ENCODE peak calls at places on chromosomes 3 and 15, in ten cellular contexts. K is GM12878, X is sigmoid colon, G is A549, A is esophagus muscularis mucosa, C is stomach, Z is suprapubic skin, S is upper lobe of left lung, T is tibial nerve, P is H1. R is an unnamed sample.

GRCh38 chr15:58258501-58259274 is 120.5 kb downstream of the AQP9 start:
- DNase-seq in K (no peak), X (no peak), G (no peak), A (peak), C (no peak), Z (no peak), S (no peak), T (no peak), P (no peak), R (no peak)

GRCh38 chr3:34268032-34268760 is 469.8 kb downstream of the PDCD6IP start:
- DNase-seq in K (no peak), X (no peak), G (no peak), A (no peak), C (no peak), Z (no peak), S (no peak), T (no peak), P (no peak), R (no peak)

GRCh38 chr3:108475220-108475782 is 35.1 kb downstream of the MYH15 start:
- DNase-seq in K (no peak), X (no peak), G (no peak), A (no peak), C (no peak), Z (no peak), S (no peak), T (no peak), P (no peak), R (no peak)

GRCh38 chr3:129050556-129051295 is 9.9 kb upstream of the GP9 start:
- DNase-seq in K (no peak), X (no peak), G (no peak), A (no peak), C (no peak), Z (no peak), S (peak), T (no peak), P (no peak), R (no peak)

GRCh38 chr3:23175361-23176073 is 27.6 kb upstream of the UBE2E2 start:
- DNase-seq in K (no peak), X (no peak), G (no peak), A (no peak), C (no peak), Z (no peak), S (no peak), T (no peak), P (no peak), R (no peak)

GRCh38 chr15:67202991-67203390 is 51.5 kb downstream of the AAGAB start:
- DNase-seq in K (no peak), X (no peak), G (no peak), A (no peak), C (no peak), Z (no peak), S (no peak), T (no peak), P (no peak), R (no peak)

GRCh38 chr3:138389841-138390581 is 41.6 kb downstream of the MRAS start:
- DNase-seq in K (no peak), X (no peak), G (peak), A (no peak), C (no peak), Z (no peak), S (no peak), T (no peak), P (no peak), R (peak)

GRCh38 chr15:39631357-39631756 is 50.5 kb downstream of the THBS1 start:
- DNase-seq in K (no peak), X (no peak), G (no peak), A (no peak), C (no peak), Z (no peak), S (no peak), T (no peak), P (no peak), R (no peak)

GRCh38 chr15:92226020-92226612 is 167.6 kb upstream of the ST8SIA2 start:
- DNase-seq in K (no peak), X (no peak), G (peak), A (no peak), C (no peak), Z (no peak), S (no peak), T (peak), P (no peak), R (no peak)

GRCh38 chr15:87881001-87881400 is 375.5 kb downstream of the NTRK3 start:
- DNase-seq in K (no peak), X (no peak), G (no peak), A (no peak), C (no peak), Z (no peak), S (no peak), T (no peak), P (no peak), R (no peak)

GRCh38 chr3:98035208-98035607 is at the start of gene GABRR3:
- DNase-seq in K (no peak), X (no peak), G (no peak), A (no peak), C (no peak), Z (no peak), S (no peak), T (no peak), P (no peak), R (no peak)

GRCh38 chr15:58701376-58701775 is 48.1 kb downstream of the ADAM10 start:
- DNase-seq in K (no peak), X (no peak), G (no peak), A (no peak), C (no peak), Z (no peak), S (no peak), T (no peak), P (no peak), R (no peak)

GRCh38 chr3:153400641-153401040 is 238.6 kb downstream of the RAP2B start:
- DNase-seq in K (no peak), X (no peak), G (no peak), A (no peak), C (no peak), Z (no peak), S (no peak), T (no peak), P (no peak), R (no peak)

GRCh38 chr3:23004971-23005370 is 198.2 kb upstream of the UBE2E2 start:
- DNase-seq in K (no peak), X (no peak), G (peak), A (no peak), C (no peak), Z (no peak), S (no peak), T (no peak), P (no peak), R (no peak)

DNA sequence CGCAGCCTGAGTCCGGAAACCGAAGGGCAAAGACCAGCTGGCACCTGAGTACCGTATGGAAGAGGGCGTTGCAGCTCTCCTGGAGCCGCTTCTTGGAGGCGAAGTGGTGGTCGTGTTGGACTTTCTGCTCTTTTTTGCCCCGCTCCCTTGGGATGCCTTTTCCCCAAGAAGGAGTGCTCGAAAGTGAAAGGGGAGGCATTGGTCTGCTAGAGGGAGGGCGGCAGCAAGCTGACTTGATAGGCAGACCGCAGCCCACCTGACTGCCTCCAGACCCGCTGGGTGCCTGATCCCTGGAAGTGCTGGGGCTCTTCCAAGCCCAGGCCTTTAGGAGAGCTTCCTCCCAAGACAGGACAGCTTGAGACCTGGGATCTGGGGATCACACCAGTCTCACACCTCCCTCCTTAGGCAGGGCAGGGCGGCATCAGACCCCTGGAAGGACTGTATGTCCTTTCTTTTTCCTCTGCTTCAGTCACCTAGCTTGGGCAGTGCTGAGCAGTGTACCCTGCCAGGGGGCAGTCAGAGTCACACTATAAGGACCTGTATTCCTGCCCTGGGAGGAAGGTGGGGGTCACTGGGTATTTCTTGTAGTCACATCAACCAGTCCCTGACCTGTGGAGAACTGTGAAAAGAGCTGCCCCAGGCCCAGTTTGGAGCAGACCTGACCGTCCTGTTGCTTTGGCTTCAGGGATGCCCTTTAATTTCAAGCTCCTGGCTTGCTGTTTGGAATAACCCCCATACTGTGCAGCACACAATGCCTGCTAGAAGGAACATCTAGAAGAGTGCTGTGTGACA is 2.1 kb downstream of the ACVR2B start:
- DNase-seq in K (no peak), X (peak), G (no peak), A (no peak), C (no peak), Z (no peak), S (no peak), T (no peak), P (no peak), R (peak)
- TF ChIP-seq EP300 in K (no peak), X (no peak), G (no peak), A (no peak), C (no peak), Z (no peak), S (no peak), T (no peak), P (no peak), R (no peak)

GRCh38 chr3:114111060-114111790 is 54.7 kb downstream of the QTRT2 start:
- DNase-seq in K (no peak), X (no peak), G (no peak), A (no peak), C (no peak), Z (no peak), S (no peak), T (no peak), P (no peak), R (no peak)
- TF ChIP-seq EP300 in K (no peak), X (no peak), G (no peak), A (no peak), C (no peak), Z (no peak), S (no peak), T (no peak), P (no peak), R (no peak)

DNA sequence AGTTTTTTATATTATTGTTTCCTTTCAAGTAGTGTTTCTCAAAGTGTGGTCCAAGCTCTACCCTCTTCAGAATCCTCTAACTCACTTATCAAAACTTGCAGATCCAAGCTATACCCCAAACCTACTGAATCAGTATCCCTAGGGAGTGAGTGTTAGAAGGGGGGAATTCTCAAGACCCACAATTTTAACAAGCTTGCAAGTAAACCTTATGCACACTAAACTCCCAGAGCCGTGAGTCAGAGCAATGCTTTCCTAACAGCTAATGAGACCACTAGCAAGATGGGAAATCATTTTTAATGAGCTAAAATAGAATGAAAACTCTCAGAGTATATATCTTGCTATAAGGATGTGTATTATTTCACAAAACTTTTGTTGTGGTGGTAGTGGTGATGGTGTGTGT is 41.1 kb upstream of the SRGAP3 start:
- DNase-seq in K (no peak), X (no peak), G (no peak), A (no peak), C (no peak), Z (no peak), S (no peak), T (no peak), P (no peak), R (no peak)
- TF ChIP-seq EP300 in K (no peak), X (no peak), G (no peak), A (no peak), C (no peak), Z (no peak), S (no peak), T (no peak), P (no peak), R (no peak)

GRCh38 chr3:48411041-48411588 is 18.8 kb downstream of the PLXNB1 start:
- DNase-seq in K (no peak), X (peak), G (no peak), A (no peak), C (no peak), Z (no peak), S (no peak), T (no peak), P (no peak), R (no peak)

GRCh38 chr3:48408823-48409281 is 21.0 kb downstream of the PLXNB1 start:
- DNase-seq in K (no peak), X (peak), G (no peak), A (no peak), C (peak), Z (peak), S (no peak), T (peak), P (no peak), R (no peak)

GRCh38 chr3:48409291-48410201 is 20.3 kb downstream of the PLXNB1 start:
- DNase-seq in K (no peak), X (peak), G (no peak), A (no peak), C (no peak), Z (peak), S (peak), T (no peak), P (no peak), R (peak)

GRCh38 chr3:48411606-48412374 is 18.1 kb downstream of the PLXNB1 start:
- DNase-seq in K (no peak), X (peak), G (no peak), A (no peak), C (no peak), Z (peak), S (no peak), T (no peak), P (no peak), R (no peak)

DNA sequence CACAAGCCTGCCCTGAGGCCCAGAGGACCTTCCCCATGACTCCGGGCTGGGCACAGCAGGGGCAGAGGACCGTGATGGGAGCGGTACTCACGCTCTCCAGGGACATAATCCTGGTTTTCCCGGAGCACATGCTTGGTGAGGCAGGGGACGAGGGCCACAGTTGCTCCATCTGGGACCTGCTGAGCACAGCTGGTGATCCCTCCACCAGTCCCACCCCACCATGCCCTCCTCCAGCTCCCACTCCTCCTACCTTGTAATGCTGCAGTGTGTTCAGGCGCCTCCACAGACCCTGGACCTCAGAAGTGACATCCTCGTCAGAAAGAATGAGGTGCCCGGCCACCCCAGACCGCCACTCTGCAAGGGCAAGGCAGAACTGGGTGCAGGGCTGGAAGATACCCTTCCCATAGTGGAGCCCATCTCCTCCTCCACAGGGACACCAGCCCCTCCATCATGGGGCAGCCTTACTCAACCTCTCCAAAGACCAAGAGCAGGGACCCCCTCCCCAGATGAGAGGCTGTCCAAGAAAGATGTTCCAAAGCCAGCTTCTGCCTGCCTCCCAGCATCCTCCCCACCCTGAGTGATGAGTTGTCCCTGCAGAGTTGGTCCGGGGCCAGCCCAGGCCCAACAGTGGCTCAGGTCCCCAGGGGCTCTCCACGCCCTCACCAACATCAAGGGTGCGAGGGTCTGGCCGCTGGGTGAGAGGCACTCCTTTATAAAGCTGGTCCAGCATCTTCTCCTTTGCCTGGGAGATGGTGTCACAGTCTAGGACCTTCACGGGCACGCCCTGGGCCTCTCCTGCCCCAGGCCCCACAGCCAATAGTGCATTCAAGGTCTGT is 19.5 kb downstream of the PLXNB1 start:
- DNase-seq in K (no peak), X (peak), G (no peak), A (no peak), C (no peak), Z (peak), S (peak), T (no peak), P (no peak), R (peak)
- TF ChIP-seq EP300 in K (no peak), X (no peak), G (no peak), A (no peak), C (no peak), Z (no peak), S (no peak), T (no peak), P (no peak), R (no peak)

DNA sequence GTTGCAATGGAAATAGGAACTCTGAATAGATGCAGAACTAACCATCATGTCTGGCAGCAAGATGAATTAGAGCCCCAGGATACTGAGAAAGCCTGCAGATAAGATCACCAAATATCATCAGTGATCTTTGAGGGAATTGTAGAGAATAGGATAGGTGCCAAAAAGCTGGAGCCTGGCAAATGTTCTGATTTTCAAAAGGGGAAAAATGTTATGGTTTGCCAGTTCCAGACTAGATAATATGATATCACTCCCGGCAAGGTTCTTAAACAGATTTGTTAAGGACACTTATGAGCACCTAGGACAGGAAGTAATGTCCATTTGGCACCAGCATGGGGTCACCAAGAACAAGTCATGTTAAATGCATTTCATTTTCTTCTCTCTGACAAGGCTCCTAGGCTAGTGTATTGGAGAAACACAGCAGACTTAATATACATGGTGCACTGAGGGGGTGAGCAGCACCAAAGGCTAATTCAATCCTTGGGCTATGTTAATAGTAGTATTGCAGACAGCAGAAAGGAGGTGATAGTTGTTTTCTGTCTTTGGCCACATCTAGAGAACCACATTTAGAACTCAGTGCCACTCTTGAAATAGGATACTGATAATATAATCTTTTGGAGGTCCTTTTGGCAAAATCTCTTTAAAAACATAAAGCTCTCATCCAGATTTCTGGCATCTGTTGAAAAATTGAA is 4.8 kb downstream of the SRGAP3 start:
- DNase-seq in K (no peak), X (no peak), G (no peak), A (no peak), C (no peak), Z (no peak), S (no peak), T (no peak), P (no peak), R (no peak)
- TF ChIP-seq EP300 in K (no peak), X (no peak), G (no peak), A (no peak), C (no peak), Z (no peak), S (no peak), T (no peak), P (no peak), R (no peak)

GRCh38 chr3:125048282-125048681 is 7.5 kb downstream of the HEG1 start:
- DNase-seq in K (no peak), X (peak), G (no peak), A (no peak), C (no peak), Z (no peak), S (no peak), T (no peak), P (no peak), R (no peak)

GRCh38 chr3:125052671-125053303 is 3.0 kb downstream of the HEG1 start:
- DNase-seq in K (no peak), X (no peak), G (peak), A (no peak), C (no peak), Z (no peak), S (no peak), T (no peak), P (no peak), R (no peak)

GRCh38 chr3:125051715-125052581 is 3.8 kb downstream of the HEG1 start:
- DNase-seq in K (peak), X (peak), G (no peak), A (no peak), C (no peak), Z (peak), S (no peak), T (no peak), P (peak), R (peak)

GRCh38 chr3:125051205-125051604 is 4.6 kb downstream of the HEG1 start:
- DNase-seq in K (no peak), X (no peak), G (no peak), A (no peak), C (no peak), Z (no peak), S (no peak), T (no peak), P (no peak), R (no peak)

GRCh38 chr3:125050486-125051172 is 5.2 kb downstream of the HEG1 start:
- DNase-seq in K (no peak), X (no peak), G (no peak), A (no peak), C (no peak), Z (no peak), S (no peak), T (no peak), P (no peak), R (no peak)
- TF ChIP-seq EP300 in K (no peak), X (no peak), G (no peak), A (no peak), C (no peak), Z (no peak), S (no peak), T (no peak), P (no peak), R (no peak)

DNA sequence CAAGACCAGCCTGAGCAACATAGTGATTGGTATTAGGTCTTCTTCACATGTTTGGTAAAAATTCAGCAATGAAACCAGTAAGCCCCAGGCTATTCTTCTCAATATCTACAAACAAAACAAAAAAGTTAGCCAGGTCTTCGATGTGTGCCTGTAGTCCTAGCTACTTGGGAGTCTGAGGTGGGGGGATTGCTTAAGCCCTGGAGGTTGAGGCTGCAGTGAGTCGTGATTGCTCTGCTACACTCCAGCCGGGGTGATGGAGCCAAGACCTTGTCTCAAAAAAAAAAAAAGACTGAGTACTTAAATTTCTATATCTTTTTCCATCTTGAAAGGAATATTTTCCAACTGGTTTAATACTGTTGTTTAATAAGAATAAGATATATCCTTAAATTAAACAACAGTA is 106.8 kb downstream of the MBNL1 start:
- DNase-seq in K (no peak), X (no peak), G (peak), A (no peak), C (no peak), Z (no peak), S (no peak), T (no peak), P (no peak), R (no peak)
- TF ChIP-seq EP300 in K (no peak), X (no peak), G (no peak), A (no peak), C (no peak), Z (no peak), S (no peak), T (no peak), P (no peak), R (no peak)

R was measured in ovary.